ENCODE peak calls at places on chromosomes 16 and 17, in nine cellular contexts. F, A, R, N, T, G, B, U and V are unnamed samples.

GRCh38 chr17:29212681-29213121 is 32.5 kb upstream of the MYO18A start:
- DNase-seq in G (peak; percentile 20), F (no peak), R (no peak), N (no peak), B (no peak), T (no peak), A (no peak), U (peak; percentile 26), V (no peak)

GRCh38 chr16:68921654-68922053 is 78.3 kb downstream of the TANGO6 start:
- DNase-seq in T (no peak), R (no peak), B (no peak), A (no peak), G (peak; percentile 61), F (no peak), N (no peak), U (no peak), V (no peak)

GRCh38 chr17:40168262-40168832 is 8.9 kb upstream of the RAPGEFL1 start:
- DNase-seq in F (peak; percentile 60), N (peak; percentile 43), R (no peak), B (peak; percentile 36), A (peak; percentile 66), U (peak; percentile 37), G (peak; percentile 77), T (peak; percentile 36), V (peak; percentile 57)

GRCh38 chr17:17681744-17682292 is 560 bp downstream of the RAI1 start:
- DNase-seq in G (no peak), A (no peak), F (peak; percentile 72), R (peak; percentile 65), B (no peak), N (no peak), U (peak; percentile 32), T (peak; percentile 39), V (no peak)

GRCh38 chr17:19753049-19753444 is 4.9 kb upstream of the ALDH3A1 start:
- DNase-seq in A (no peak), B (no peak), N (peak; percentile 98), R (peak; percentile 88), T (peak; percentile 92), G (no peak), F (peak; percentile 19), U (peak; percentile 60), V (peak; percentile 71)

GRCh38 chr16:48558269-48558915 is 51.6 kb downstream of the N4BP1 start:
- DNase-seq in U (no peak), F (no peak), R (no peak), G (no peak), A (no peak), N (no peak), T (no peak), B (no peak), V (no peak)

GRCh38 chr17:72477529-72477928 is 356.7 kb downstream of the SOX9 start:
- DNase-seq in A (peak; percentile 74), F (peak; percentile 89), N (no peak), R (no peak), U (no peak), G (no peak), B (no peak), T (peak; percentile 63), V (no peak)

GRCh38 chr16:9159839-9160550 is 68.6 kb downstream of the HAPSTR1 start:
- DNase-seq in T (peak; percentile 44), N (peak; percentile 58), B (no peak), F (peak; percentile 79), G (peak; percentile 67), R (peak; percentile 64), A (peak; percentile 13), U (peak; percentile 37), V (peak; percentile 90)

GRCh38 chr17:62716834-62717588 is 89.5 kb downstream of the MRC2 start:
- DNase-seq in F (no peak), T (no peak), U (no peak), B (no peak), A (no peak), G (no peak), R (no peak), N (no peak), V (peak; percentile 36)

GRCh38 chr16:50530277-50531236 is 17.6 kb upstream of the NKD1 start:
- DNase-seq in N (no peak), R (peak; percentile 93), T (peak; percentile 79), G (peak; percentile 97), F (no peak), A (no peak), U (no peak), B (no peak), V (peak; percentile 10)

GRCh38 chr16:78762222-78762621 is 662.8 kb downstream of the WWOX start:
- DNase-seq in R (no peak), T (no peak), G (no peak), B (no peak), U (no peak), F (no peak), A (no peak), N (no peak), V (no peak)

GRCh38 chr17:80497726-80498241 is 21.4 kb upstream of the NPTX1 start:
- DNase-seq in U (no peak), B (no peak), N (no peak), G (no peak), T (no peak), A (no peak), F (no peak), R (no peak), V (no peak)

GRCh38 chr17:55795098-55795497 is 44.2 kb downstream of the PCTP start:
- DNase-seq in B (no peak), F (no peak), U (no peak), G (no peak), R (no peak), T (no peak), A (no peak), N (no peak), V (no peak)

GRCh38 chr17:79053251-79053925 is 21.2 kb upstream of the ENGASE start:
- DNase-seq in R (no peak), U (no peak), A (no peak), N (no peak), T (no peak), F (no peak), B (no peak), G (no peak), V (no peak)

GRCh38 chr17:37828313-37829124 is 83.7 kb upstream of the HNF1B start:
- DNase-seq in U (no peak), T (no peak), G (no peak), F (no peak), B (no peak), R (no peak), N (peak; percentile 55), A (no peak), V (no peak)